ENCODE peak calls at places on chromosomes 5 and 9, in ten cellular contexts. D, I, W, H, T, N, G, X, Q and F are unnamed samples. For H3K27me3, the result is how much of the 10 kb centered on the place peaks cover.

GRCh38 chr5:16957305-16958165 is 21.4 kb upstream of the MYO10 start:
- DNase-seq in H (no peak), G (no peak), N (no peak), I (no peak), T (no peak), D (no peak), Q (no peak), X (no peak), W (no peak), F (no peak)

GRCh38 chr9:134396258-134396742 is 70.0 kb downstream of the RXRA start:
- DNase-seq in W (no peak), T (no peak), N (no peak), D (no peak), I (no peak), G (no peak), H (no peak), Q (no peak), X (no peak), F (no peak)

GRCh38 chr9:128056887-128057723 is 10.0 kb downstream of the NAIF1 start:
- DNase-seq in G (no peak), D (no peak), W (peak), T (peak), N (no peak), Q (no peak), H (peak), I (no peak), X (peak), F (no peak)

GRCh38 chr9:133477461-133477860 is 1.4 kb downstream of the SLC2A6 start:
- DNase-seq in T (no peak), D (no peak), N (no peak), Q (no peak), W (no peak), G (no peak), H (peak), X (no peak), I (no peak), F (no peak)

GRCh38 chr5:37772255-37772654 is 67.6 kb downstream of the GDNF start:
- DNase-seq in Q (no peak), I (no peak), T (no peak), X (no peak), N (no peak), D (no peak), W (no peak), H (no peak), G (no peak), F (no peak)

GRCh38 chr9:128823362-128823902 is 5.1 kb downstream of the ENDOG start:
- DNase-seq in T (no peak), D (no peak), G (no peak), W (no peak), N (no peak), H (no peak), I (no peak), X (no peak), Q (no peak), F (no peak)

GRCh38 chr9:92278117-92278516 is 15.4 kb downstream of the IARS1 start:
- DNase-seq in X (no peak), N (no peak), H (no peak), W (no peak), I (no peak), Q (no peak), D (no peak), G (no peak), T (no peak), F (no peak)

GRCh38 chr5:149932445-149933350 is 11.9 kb downstream of the PDE6A start:
- DNase-seq in D (peak), X (no peak), I (peak), T (peak), H (no peak), Q (no peak), G (no peak), N (peak), W (peak), F (no peak)

GRCh38 chr5:89253931-89254330 is 370.9 kb upstream of the MEF2C start:
- DNase-seq in X (no peak), Q (no peak), N (no peak), W (no peak), D (no peak), H (no peak), I (no peak), T (no peak), G (no peak), F (no peak)

GRCh38 chr9:114484854-114485443 is 20.3 kb downstream of the WHRN start:
- DNase-seq in N (no peak), I (peak), G (no peak), Q (no peak), W (no peak), T (no peak), D (no peak), X (no peak), H (no peak), F (no peak)

GRCh38 chr9:114278881-114279570 is 43.9 kb upstream of the ORM1 start:
- DNase-seq in G (no peak), H (no peak), N (no peak), T (no peak), I (peak), Q (peak), W (peak), D (peak), X (peak), F (no peak)

GRCh38 chr5:139895647-139896046 is 100.0 kb downstream of the PSD2 start:
- DNase-seq in Q (peak), I (no peak), H (peak), N (no peak), T (no peak), D (no peak), X (no peak), G (no peak), W (no peak), F (no peak)

GRCh38 chr5:75048457-75048953 is 3.9 kb downstream of the GCNT4 start:
- DNase-seq in H (no peak), D (no peak), G (no peak), N (no peak), I (no peak), Q (no peak), T (no peak), X (no peak), W (no peak), F (no peak)

GRCh38 chr9:110604101-110604710 is 24.7 kb upstream of the SVEP1 start:
- DNase-seq in Q (no peak), W (no peak), H (no peak), I (no peak), D (no peak), N (no peak), T (no peak), G (no peak), X (no peak), F (no peak)

GRCh38 chr9:88722753-88723152 is 187.8 kb downstream of the NXNL2 start:
- DNase-seq in D (no peak), N (no peak), G (no peak), H (no peak), Q (no peak), I (peak), T (no peak), X (no peak), W (peak), F (no peak)

GRCh38 chr5:159058928-159059636 is 40.6 kb downstream of the EBF1 start:
- DNase-seq in I (no peak), H (no peak), D (no peak), X (no peak), W (no peak), G (no peak), N (no peak), Q (no peak), T (no peak), F (no peak)

GRCh38 chr9:21796768-21797167 is 5.7 kb upstream of the MTAP start:
- DNase-seq in Q (no peak), X (no peak), G (no peak), I (no peak), H (no peak), D (no peak), W (no peak), N (no peak), T (no peak), F (no peak)

GRCh38 chr9:5579881-5580280 is 49.0 kb upstream of the RIC1 start:
- DNase-seq in H (no peak), T (no peak), I (no peak), X (no peak), W (no peak), Q (no peak), N (no peak), D (no peak), G (no peak), F (no peak)

DNA sequence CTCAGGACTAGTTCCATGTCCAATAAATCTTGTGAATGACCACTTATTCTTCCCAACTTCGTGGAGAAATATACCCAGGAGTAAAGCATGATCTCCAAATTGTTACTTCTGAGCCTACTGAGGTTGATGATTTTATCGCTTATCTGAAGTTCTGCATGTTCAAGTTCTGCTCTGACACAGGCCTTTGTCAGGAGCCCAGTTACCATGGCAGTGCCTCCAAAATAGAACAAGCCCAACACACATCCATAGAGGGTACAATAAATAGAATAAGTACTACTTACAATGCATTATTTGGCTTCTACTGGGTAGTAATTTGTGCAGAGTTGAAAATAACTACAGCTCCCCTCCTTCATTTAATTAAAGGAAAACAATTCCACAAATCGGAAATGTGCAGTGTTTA is 373.7 kb downstream of the NTRK2 start:
- DNase-seq in N (no peak), X (no peak), W (no peak), T (no peak), H (no peak), Q (no peak), G (no peak), D (no peak), I (no peak), F (no peak)
- H3K27me3 ChIP-seq in N (under half), X (under half), W (under half), T (under half), H (under half), Q (under half), G (under half), D (under half), I (under half), F (under half)

GRCh38 chr9:130651221-130651620 is 13.2 kb upstream of the PRDM12 start:
- DNase-seq in Q (no peak), G (no peak), H (no peak), T (no peak), I (no peak), N (no peak), D (no peak), W (no peak), X (no peak), F (no peak)
- H3K27me3 ChIP-seq in Q (half or more), G (under half), H (under half), T (under half), I (under half), N (under half), D (under half), W (under half), X (under half), F (under half)

GRCh38 chr5:90383903-90384302 is 25.7 kb downstream of the CETN3 start:
- DNase-seq in T (no peak), H (no peak), X (no peak), Q (no peak), D (no peak), I (no peak), W (no peak), N (no peak), G (no peak), F (no peak)

GRCh38 chr5:90381213-90381929 is 28.2 kb downstream of the CETN3 start:
- DNase-seq in G (no peak), I (peak), D (no peak), T (no peak), H (no peak), Q (no peak), X (no peak), N (no peak), W (no peak), F (no peak)

GRCh38 chr5:90384389-90384788 is 25.2 kb downstream of the CETN3 start:
- DNase-seq in H (no peak), D (no peak), T (no peak), X (no peak), I (no peak), W (no peak), Q (no peak), G (no peak), N (no peak), F (no peak)

GRCh38 chr5:90379652-90380051 is 29.9 kb downstream of the CETN3 start:
- DNase-seq in N (no peak), W (no peak), X (no peak), Q (no peak), H (no peak), I (no peak), T (no peak), G (no peak), D (no peak), F (no peak)
- H3K27me3 ChIP-seq in N (under half), W (under half), X (under half), Q (under half), H (under half), I (under half), T (under half), G (under half), D (under half), F (under half)

GRCh38 chr5:479566-480319 is 36.8 kb downstream of the EXOC3 start:
- DNase-seq in G (no peak), X (no peak), D (no peak), Q (no peak), H (peak), I (no peak), T (no peak), W (no peak), N (no peak), F (no peak)
- H3K27me3 ChIP-seq in G (under half), X (under half), D (under half), Q (half or more), H (under half), I (under half), T (under half), W (under half), N (under half), F (under half)

GRCh38 chr5:180140627-180141006 is 68.4 kb downstream of the RASGEF1C start:
- DNase-seq in I (no peak), N (no peak), T (no peak), X (no peak), H (no peak), Q (no peak), G (no peak), D (peak), W (no peak), F (no peak)

GRCh38 chr5:180138976-180139730 is 67.6 kb upstream of the RNF130 start:
- DNase-seq in W (no peak), H (no peak), T (no peak), N (no peak), D (peak), I (no peak), Q (no peak), X (no peak), G (no peak), F (no peak)

GRCh38 chr5:180141068-180141660 is 67.8 kb downstream of the RASGEF1C start:
- DNase-seq in H (no peak), Q (no peak), W (no peak), G (no peak), D (no peak), X (no peak), I (no peak), T (no peak), N (no peak), F (no peak)

GRCh38 chr5:180138214-180138975 is 66.8 kb upstream of the RNF130 start:
- DNase-seq in G (no peak), T (no peak), I (no peak), X (no peak), D (no peak), N (no peak), Q (no peak), W (no peak), H (no peak), F (no peak)

GRCh38 chr5:180139731-180140626 is 68.4 kb upstream of the RNF130 start:
- DNase-seq in Q (no peak), D (peak), H (no peak), T (no peak), X (peak), G (no peak), I (no peak), N (no peak), W (no peak), F (peak)
- H3K27me3 ChIP-seq in Q (half or more), D (under half), H (under half), T (under half), X (under half), G (under half), I (under half), N (under half), W (under half), F (under half)

GRCh38 chr5:171299228-171299627 is 9.8 kb upstream of the TLX3 start:
- DNase-seq in Q (no peak), X (no peak), H (no peak), W (no peak), G (no peak), T (no peak), N (no peak), I (no peak), D (no peak), F (no peak)
- H3K27me3 ChIP-seq in Q (half or more), X (under half), H (under half), W (under half), G (under half), T (under half), N (under half), I (under half), D (under half), F (under half)

GRCh38 chr9:120951960-120952630 is 25.5 kb upstream of the TRAF1 start:
- DNase-seq in W (no peak), N (no peak), X (no peak), I (no peak), T (no peak), Q (no peak), D (no peak), H (no peak), G (no peak), F (no peak)

GRCh38 chr9:120956862-120957261 is 30.3 kb upstream of the TRAF1 start:
- DNase-seq in T (no peak), X (no peak), Q (no peak), H (no peak), N (no peak), D (no peak), G (no peak), W (no peak), I (no peak), F (no peak)
- H3K27me3 ChIP-seq in T (under half), X (under half), Q (under half), H (under half), N (under half), D (under half), G (under half), W (under half), I (under half), F (under half)